ENCODE peak calls at places on chromosomes 1 and 21, in nine cellular contexts. S is Caki2; L is H54; F is central memory CD8-positive, alpha-beta T cell; E is T-helper 2 cell; J is NCI-H226; Q is GM23338; G is Daoy; I is ovary. P is an unnamed sample.
A peak's percentile ranks its signal among the peaks of the same experiment; 100 is the strongest.

GRCh38 chr21:14712121-14712520 is 166.0 kb upstream of the SAMSN1 start:
- DNase-seq in S (no peak), L (no peak), F (no peak), E (no peak), J (peak; percentile 39), Q (no peak), G (no peak), I (no peak), P (no peak)

GRCh38 chr21:43906585-43907370 is 41.8 kb downstream of the AGPAT3 start:
- DNase-seq in S (no peak), L (no peak), F (no peak), E (no peak), J (no peak), Q (no peak), G (no peak), I (no peak), P (no peak)

GRCh38 chr1:60970081-60970509 is 112.3 kb upstream of the NFIA start:
- DNase-seq in S (peak; percentile 5), L (no peak), F (no peak), E (no peak), J (no peak), Q (peak; percentile 30), G (peak; percentile 24), I (no peak), P (peak; percentile 14)

GRCh38 chr1:109527098-109527811 is 12.4 kb upstream of the GPR61 start:
- DNase-seq in S (no peak), L (no peak), F (no peak), E (no peak), J (no peak), Q (no peak), G (no peak), I (no peak), P (no peak)

GRCh38 chr1:50793521-50793920 is 166.5 kb downstream of the FAF1 start:
- DNase-seq in S (no peak), L (no peak), F (no peak), E (no peak), J (no peak), Q (no peak), G (no peak), I (no peak), P (no peak)

GRCh38 chr1:235945775-235946565 is 79.3 kb upstream of the LYST start:
- DNase-seq in S (no peak), L (no peak), F (no peak), E (no peak), J (no peak), Q (no peak), G (no peak), I (no peak), P (no peak)

GRCh38 chr1:117366281-117366981 is 818 bp upstream of the MAN1A2 start:
- DNase-seq in S (peak; percentile 81), L (peak; percentile 61), F (peak; percentile 61), E (peak; percentile 78), J (peak; percentile 48), Q (peak; percentile 74), G (peak; percentile 92), I (peak; percentile 91), P (peak; percentile 87)

GRCh38 chr21:14581902-14582457 is 35.9 kb upstream of the SAMSN1 start:
- DNase-seq in S (no peak), L (no peak), F (no peak), E (no peak), J (no peak), Q (no peak), G (no peak), I (no peak), P (no peak)

GRCh38 chr21:37266515-37267221 is 466 bp downstream of the VPS26C start:
- DNase-seq in S (peak; percentile 63), L (no peak), F (no peak), E (no peak), J (peak; percentile 18), Q (no peak), G (peak; percentile 61), I (no peak), P (peak; percentile 74)

GRCh38 chr1:58779837-58780585 is 3.8 kb downstream of the JUN start:
- DNase-seq in S (peak; percentile 42), L (no peak), F (no peak), E (no peak), J (peak; percentile 26), Q (peak; percentile 22), G (peak; percentile 73), I (peak; percentile 39), P (peak; percentile 54)

GRCh38 chr1:27331426-27331825 is 9.5 kb downstream of the TMEM222 start:
- DNase-seq in S (no peak), L (no peak), F (no peak), E (no peak), J (no peak), Q (no peak), G (no peak), I (no peak), P (no peak)

GRCh38 chr1:213759359-213760181 is 228.2 kb upstream of the PROX1 start:
- DNase-seq in S (no peak), L (no peak), F (no peak), E (no peak), J (no peak), Q (no peak), G (no peak), I (no peak), P (peak; percentile 24)

GRCh38 chr1:176829261-176829976 is 335.1 kb downstream of the ASTN1 start:
- DNase-seq in S (no peak), L (no peak), F (no peak), E (no peak), J (no peak), Q (no peak), G (no peak), I (no peak), P (no peak)

GRCh38 chr21:39006653-39007417 is 176.4 kb downstream of the PSMG1 start:
- DNase-seq in S (no peak), L (no peak), F (no peak), E (no peak), J (no peak), Q (no peak), G (no peak), I (peak; percentile 76), P (no peak)